ENCODE peak calls at places on chromosomes 16 and 17, in six cellular contexts. I is stimulated activated CD4-positive, alpha-beta T cell treated with anti-CD3 and anti-CD28 coated beads, Interleukin-15, amount 100 ng/mL, for 1 hour; C is D341Med; B is HFFc6; V is upper lobe of left lung; J is GM13977. Q is an unnamed sample.

GRCh38 chr17:31678431-31678830 is 180.6 kb downstream of the COPRS start:
- DNase-seq in I (no peak), C (no peak), V (no peak), J (no peak), B (peak; percentile 28), Q (peak; percentile 72)

GRCh38 chr16:55248494-55248893 is 75.5 kb upstream of the IRX6 start:
- DNase-seq in I (no peak), B (no peak), C (no peak), J (no peak), V (no peak), Q (no peak)

GRCh38 chr16:68592466-68593337 is 52.4 kb upstream of the CDH3 start:
- DNase-seq in C (no peak), V (no peak), I (no peak), J (peak; percentile 29), B (no peak), Q (no peak)

GRCh38 chr16:27230562-27230991 is 27.3 kb downstream of the KDM8 start:
- DNase-seq in V (no peak), B (no peak), C (no peak), I (peak; percentile 67), J (no peak), Q (no peak)

GRCh38 chr16:50224297-50224696 is 42.1 kb upstream of the ADCY7 start:
- DNase-seq in I (no peak), J (no peak), B (no peak), C (no peak), V (no peak), Q (no peak)

GRCh38 chr17:7220593-7221280 is 999 bp downstream of the ACADVL start:
- DNase-seq in B (peak; percentile 56), C (peak; percentile 64), J (peak; percentile 79), V (no peak), I (peak; percentile 26), Q (peak; percentile 63)

GRCh38 chr17:79003661-79004411 is 5.7 kb downstream of the CANT1 start:
- DNase-seq in I (no peak), B (no peak), V (no peak), C (peak; percentile 34), J (no peak), Q (no peak)

GRCh38 chr17:78130080-78130438 is 512 bp upstream of the TMC8 start:
- DNase-seq in J (no peak), B (no peak), C (no peak), I (no peak), V (no peak), Q (no peak)

GRCh38 chr17:42642377-42642776 is 16.7 kb upstream of the TUBG2 start:
- DNase-seq in B (no peak), C (peak; percentile 33), J (no peak), I (no peak), V (no peak), Q (no peak)

GRCh38 chr17:81651692-81652091 is 4.7 kb downstream of the PDE6G start:
- DNase-seq in I (no peak), V (no peak), J (no peak), B (peak; percentile 84), C (no peak), Q (peak; percentile 48)

GRCh38 chr17:48791128-48792032 is 25.6 kb downstream of the TTLL6 start:
- DNase-seq in C (peak; percentile 82), B (peak; percentile 76), J (peak; percentile 65), I (no peak), V (no peak), Q (peak; percentile 87)

GRCh38 chr16:12679660-12680272 is 123.9 kb downstream of the CPPED1 start:
- DNase-seq in B (peak; percentile 45), J (no peak), V (no peak), I (no peak), C (no peak), Q (no peak)

Q was measured in H4.